ENCODE peak calls at places on chromosomes 1 and 21, in four cellular contexts. One of them, this sample, is unnamed.

GRCh38 chr21:45421071-45421845 is 16.3 kb downstream of the COL18A1 start:
- DNase-seq in fibroblast of lung: no peak
- DNase-seq in adipocyte: no peak
- DNase-seq in neural progenitor cell: no peak
- DNase-seq in this sample: no peak

GRCh38 chr1:182795563-182796228 is 6.1 kb downstream of the NPL start:
- DNase-seq in fibroblast of lung: no peak
- DNase-seq in adipocyte: no peak
- DNase-seq in neural progenitor cell: no peak
- DNase-seq in this sample: no peak

GRCh38 chr1:31936278-31936965 is 1.7 kb downstream of the PTP4A2 start:
- DNase-seq in fibroblast of lung: peak; percentile 43
- DNase-seq in adipocyte: peak; percentile 52
- DNase-seq in neural progenitor cell: no peak
- DNase-seq in this sample: no peak

GRCh38 chr1:160104520-160104885 is 6.1 kb upstream of the IGSF8 start:
- DNase-seq in fibroblast of lung: no peak
- DNase-seq in adipocyte: no peak
- DNase-seq in neural progenitor cell: no peak
- DNase-seq in this sample: no peak

GRCh38 chr21:16752109-16752508 is 760.7 kb upstream of the CXADR start:
- DNase-seq in fibroblast of lung: no peak
- DNase-seq in adipocyte: no peak
- DNase-seq in neural progenitor cell: no peak
- DNase-seq in this sample: no peak

GRCh38 chr1:63664742-63665141 is 71.5 kb downstream of the PGM1 start:
- DNase-seq in fibroblast of lung: no peak
- DNase-seq in adipocyte: no peak
- DNase-seq in neural progenitor cell: no peak
- DNase-seq in this sample: no peak

GRCh38 chr1:67441183-67441582 is 11.0 kb upstream of the SERBP1 start:
- DNase-seq in fibroblast of lung: peak; percentile 73
- DNase-seq in adipocyte: peak; percentile 81
- DNase-seq in neural progenitor cell: no peak
- DNase-seq in this sample: peak; percentile 33

GRCh38 chr1:165284471-165284870 is 72.0 kb downstream of the LMX1A start:
- DNase-seq in fibroblast of lung: no peak
- DNase-seq in adipocyte: no peak
- DNase-seq in neural progenitor cell: no peak
- DNase-seq in this sample: no peak

GRCh38 chr1:54069792-54070548 is 16.6 kb downstream of the TCEANC2 start:
- DNase-seq in fibroblast of lung: peak; percentile 74
- DNase-seq in adipocyte: peak; percentile 81
- DNase-seq in neural progenitor cell: peak; percentile 30
- DNase-seq in this sample: peak; percentile 32

GRCh38 chr1:110040548-110040947 is 6.1 kb downstream of the STRIP1 start:
- DNase-seq in fibroblast of lung: no peak
- DNase-seq in adipocyte: no peak
- DNase-seq in neural progenitor cell: no peak
- DNase-seq in this sample: no peak

GRCh38 chr1:53328009-53328489 is at the start of gene LRP8:
- DNase-seq in fibroblast of lung: peak; percentile 54
- DNase-seq in adipocyte: peak; percentile 92
- DNase-seq in neural progenitor cell: peak; percentile 91
- DNase-seq in this sample: no peak

GRCh38 chr1:147811751-147812150 is 51.3 kb upstream of the GJA5 start:
- DNase-seq in fibroblast of lung: no peak
- DNase-seq in adipocyte: no peak
- DNase-seq in neural progenitor cell: no peak
- DNase-seq in this sample: no peak

GRCh38 chr21:34930971-34931370 is 118.1 kb downstream of the RUNX1 start:
- DNase-seq in fibroblast of lung: no peak
- DNase-seq in adipocyte: peak; percentile 45
- DNase-seq in neural progenitor cell: no peak
- DNase-seq in this sample: no peak

GRCh38 chr1:234533034-234533571 is 54.1 kb upstream of the TARBP1 start:
- DNase-seq in fibroblast of lung: peak; percentile 98
- DNase-seq in adipocyte: peak; percentile 78
- DNase-seq in neural progenitor cell: no peak
- DNase-seq in this sample: peak; percentile 98
- H3K4me3 ChIP-seq in fibroblast of lung: no peak overlapping the region
- H3K4me3 ChIP-seq in adipocyte: peak overlapping the region; percentile 46
- H3K4me3 ChIP-seq in neural progenitor cell: no peak overlapping the region
- H3K4me3 ChIP-seq in this sample: no peak overlapping the region

GRCh38 chr1:156153362-156153761 is at the start of gene SEMA4A:
- DNase-seq in fibroblast of lung: no peak
- DNase-seq in adipocyte: no peak
- DNase-seq in neural progenitor cell: no peak
- DNase-seq in this sample: no peak

GRCh38 chr1:156151093-156151688 is 2.2 kb upstream of the SEMA4A start:
- DNase-seq in fibroblast of lung: peak; percentile 60
- DNase-seq in adipocyte: peak; percentile 58
- DNase-seq in neural progenitor cell: no peak
- DNase-seq in this sample: no peak

GRCh38 chr1:156152628-156153027 is 757 bp upstream of the SEMA4A start:
- DNase-seq in fibroblast of lung: no peak
- DNase-seq in adipocyte: no peak
- DNase-seq in neural progenitor cell: no peak
- DNase-seq in this sample: no peak

GRCh38 chr1:156155760-156156495 is 2.5 kb downstream of the SEMA4A start:
- DNase-seq in fibroblast of lung: no peak
- DNase-seq in adipocyte: no peak
- DNase-seq in neural progenitor cell: no peak
- DNase-seq in this sample: no peak

GRCh38 chr1:156154317-156154749 is 948 bp downstream of the SEMA4A start:
- DNase-seq in fibroblast of lung: no peak
- DNase-seq in adipocyte: no peak
- DNase-seq in neural progenitor cell: no peak
- DNase-seq in this sample: no peak
- H3K4me3 ChIP-seq in fibroblast of lung: no peak overlapping the region
- H3K4me3 ChIP-seq in adipocyte: no peak overlapping the region
- H3K4me3 ChIP-seq in neural progenitor cell: no peak overlapping the region
- H3K4me3 ChIP-seq in this sample: no peak overlapping the region

DNA sequence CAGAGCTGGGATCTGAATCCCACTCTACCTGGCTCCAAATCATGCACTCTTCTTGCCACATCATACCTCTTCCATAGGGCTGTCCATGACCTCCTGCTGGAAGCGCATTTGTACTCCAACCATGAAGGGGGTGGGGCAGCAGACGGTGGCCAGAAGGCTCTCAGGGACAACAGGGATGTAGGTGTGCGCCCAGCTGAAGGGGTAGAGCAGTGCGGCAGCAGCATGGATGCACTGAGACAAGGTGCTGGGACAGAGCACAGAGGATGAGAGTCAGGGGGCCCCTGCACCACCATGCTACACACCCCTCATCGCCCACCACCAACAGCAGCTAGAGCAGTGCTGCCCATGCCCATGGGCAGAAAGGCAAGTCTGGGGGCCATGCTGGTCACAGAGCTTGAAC is 8.4 kb downstream of the DENND2D start:
- DNase-seq in fibroblast of lung: no peak
- DNase-seq in adipocyte: no peak
- DNase-seq in neural progenitor cell: no peak
- DNase-seq in this sample: no peak
- H3K4me3 ChIP-seq in fibroblast of lung: no peak overlapping the region
- H3K4me3 ChIP-seq in adipocyte: peak overlapping the region; percentile 45
- H3K4me3 ChIP-seq in neural progenitor cell: no peak overlapping the region
- H3K4me3 ChIP-seq in this sample: no peak overlapping the region

DNA sequence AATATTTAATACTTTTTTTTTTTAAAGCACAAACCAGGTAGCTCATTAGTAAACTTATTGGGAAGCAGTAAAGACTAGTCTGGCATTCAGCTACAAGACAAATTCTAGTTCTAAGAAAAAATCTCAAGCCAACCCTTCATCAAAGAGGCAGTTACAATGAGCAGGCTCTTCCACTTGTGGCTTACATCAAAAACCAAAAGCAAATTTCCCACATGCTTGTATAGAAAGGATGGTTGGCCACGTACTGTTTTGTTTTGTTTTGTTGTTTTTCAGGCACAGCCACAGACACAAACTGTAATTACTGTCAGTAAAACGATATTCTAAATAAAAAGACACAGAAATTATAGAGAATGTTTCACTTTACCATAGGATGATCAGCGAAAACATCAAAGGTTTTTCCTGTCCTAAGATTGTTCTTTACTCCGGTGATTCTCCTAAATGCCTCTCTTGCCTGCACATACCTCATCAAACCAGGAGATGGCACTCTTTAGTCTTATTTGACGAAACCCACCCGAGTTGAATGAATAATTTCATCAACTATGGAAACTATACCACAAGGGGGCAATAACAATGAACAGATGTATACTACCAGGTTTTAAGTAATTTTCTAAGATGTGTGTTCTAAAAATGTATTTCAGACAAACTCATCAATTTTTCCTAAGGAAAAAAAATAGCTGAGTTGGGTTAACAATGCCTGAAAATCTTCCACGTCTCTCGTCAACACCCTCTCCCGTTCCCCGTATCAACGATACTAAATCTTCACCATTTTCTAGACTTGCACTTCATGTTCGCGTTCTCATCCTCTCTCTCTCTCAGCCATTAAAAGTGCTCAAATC is 26.9 kb downstream of the RPL5 start:
- DNase-seq in fibroblast of lung: peak; percentile 91
- DNase-seq in adipocyte: peak; percentile 97
- DNase-seq in neural progenitor cell: peak; percentile 85
- DNase-seq in this sample: peak; percentile 38
- H3K4me3 ChIP-seq in fibroblast of lung: no peak overlapping the region
- H3K4me3 ChIP-seq in adipocyte: peak overlapping the region; percentile 33
- H3K4me3 ChIP-seq in neural progenitor cell: no peak overlapping the region
- H3K4me3 ChIP-seq in this sample: no peak overlapping the region

GRCh38 chr1:200034821-200035396 is 7.4 kb downstream of the NR5A2 start:
- DNase-seq in fibroblast of lung: peak; percentile 48
- DNase-seq in adipocyte: peak; percentile 60
- DNase-seq in neural progenitor cell: peak; percentile 80
- DNase-seq in this sample: peak; percentile 4

GRCh38 chr1:200036616-200037270 is 9.2 kb downstream of the NR5A2 start:
- DNase-seq in fibroblast of lung: no peak
- DNase-seq in adipocyte: no peak
- DNase-seq in neural progenitor cell: peak; percentile 45
- DNase-seq in this sample: no peak

GRCh38 chr1:200034262-200034557 is 6.7 kb downstream of the NR5A2 start:
- DNase-seq in fibroblast of lung: no peak
- DNase-seq in adipocyte: no peak
- DNase-seq in neural progenitor cell: peak; percentile 28
- DNase-seq in this sample: no peak

GRCh38 chr1:200035956-200036615 is 8.6 kb downstream of the NR5A2 start:
- DNase-seq in fibroblast of lung: no peak
- DNase-seq in adipocyte: no peak
- DNase-seq in neural progenitor cell: peak; percentile 7
- DNase-seq in this sample: no peak

GRCh38 chr1:200035397-200035955 is 8.0 kb downstream of the NR5A2 start:
- DNase-seq in fibroblast of lung: no peak
- DNase-seq in adipocyte: peak; percentile 25
- DNase-seq in neural progenitor cell: peak; percentile 55
- DNase-seq in this sample: no peak
- H3K4me3 ChIP-seq in fibroblast of lung: peak overlapping the region; percentile 55
- H3K4me3 ChIP-seq in adipocyte: peak overlapping the region; percentile 62
- H3K4me3 ChIP-seq in neural progenitor cell: peak overlapping the region; percentile 32
- H3K4me3 ChIP-seq in this sample: no peak overlapping the region

DNA sequence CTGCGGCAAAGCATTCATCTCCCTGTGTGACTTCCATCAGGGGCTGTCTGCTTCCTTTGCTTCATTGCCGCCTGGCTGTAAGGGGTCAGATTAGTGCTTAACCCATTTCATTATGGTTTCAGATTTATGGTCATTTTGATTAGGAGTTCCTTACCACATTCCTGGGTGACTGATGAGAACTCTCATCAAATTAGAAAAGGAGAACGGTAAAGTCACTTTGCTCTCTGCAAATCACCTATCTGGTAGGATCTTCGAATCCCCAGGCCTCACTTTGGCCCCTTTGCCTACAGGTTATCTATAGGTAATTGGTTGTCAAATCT is 12.1 kb upstream of the RCSD1 start:
- DNase-seq in fibroblast of lung: no peak
- DNase-seq in adipocyte: no peak
- DNase-seq in neural progenitor cell: no peak
- DNase-seq in this sample: no peak
- H3K4me3 ChIP-seq in fibroblast of lung: no peak overlapping the region
- H3K4me3 ChIP-seq in adipocyte: no peak overlapping the region
- H3K4me3 ChIP-seq in neural progenitor cell: no peak overlapping the region
- H3K4me3 ChIP-seq in this sample: no peak overlapping the region

GRCh38 chr1:202613571-202613970 is 96.7 kb downstream of the SYT2 start:
- DNase-seq in fibroblast of lung: no peak
- DNase-seq in adipocyte: no peak
- DNase-seq in neural progenitor cell: no peak
- DNase-seq in this sample: no peak

GRCh38 chr1:202619528-202619927 is 90.7 kb downstream of the SYT2 start:
- DNase-seq in fibroblast of lung: no peak
- DNase-seq in adipocyte: no peak
- DNase-seq in neural progenitor cell: no peak
- DNase-seq in this sample: no peak

GRCh38 chr1:202616355-202616910 is 93.8 kb downstream of the SYT2 start:
- DNase-seq in fibroblast of lung: no peak
- DNase-seq in adipocyte: no peak
- DNase-seq in neural progenitor cell: no peak
- DNase-seq in this sample: no peak

GRCh38 chr1:202618387-202619022 is 91.7 kb downstream of the SYT2 start:
- DNase-seq in fibroblast of lung: peak; percentile 44
- DNase-seq in adipocyte: peak; percentile 46
- DNase-seq in neural progenitor cell: no peak
- DNase-seq in this sample: peak; percentile 26

DNA sequence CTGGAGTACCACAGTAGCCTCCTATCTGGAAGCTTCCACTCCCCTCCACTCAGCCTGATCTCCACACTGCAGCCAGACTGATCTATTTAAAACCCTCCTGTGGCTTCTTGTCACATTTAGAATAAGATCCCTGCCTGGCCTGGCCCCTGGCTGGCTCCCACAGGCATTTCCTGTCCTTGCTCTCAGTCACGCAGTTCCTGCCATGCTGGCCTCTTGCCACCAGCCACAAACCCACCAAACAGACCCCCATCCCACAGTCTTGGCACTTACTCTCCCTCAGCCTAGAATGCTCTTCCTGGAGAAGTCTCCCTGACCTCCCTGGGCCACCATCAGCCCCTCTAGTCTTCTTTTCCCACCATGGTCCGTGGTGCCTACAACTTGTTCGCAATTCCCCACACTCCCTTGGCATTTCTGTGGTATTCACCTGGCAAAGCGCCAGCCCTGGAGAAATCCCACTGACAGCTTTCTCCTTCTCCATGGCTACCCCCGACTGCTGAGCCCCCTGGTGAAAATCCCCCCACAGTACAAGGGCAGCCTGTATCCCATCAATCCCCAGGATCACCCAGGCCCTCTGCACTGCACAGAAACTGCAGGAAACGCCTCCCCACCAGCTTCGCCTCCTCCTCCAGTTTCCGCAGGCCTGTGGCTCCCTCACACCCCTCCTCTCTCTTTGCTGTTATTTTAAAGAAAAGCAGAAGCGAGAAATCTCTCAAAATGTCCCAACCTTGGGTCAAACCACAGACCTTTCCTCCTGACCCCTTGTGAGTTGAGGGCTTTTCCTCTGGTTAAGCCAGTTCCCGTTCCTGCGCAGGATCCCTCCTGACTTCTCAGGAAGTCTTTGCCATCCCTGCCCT is 94.5 kb downstream of the SYT2 start:
- DNase-seq in fibroblast of lung: peak; percentile 28
- DNase-seq in adipocyte: peak; percentile 32
- DNase-seq in neural progenitor cell: no peak
- DNase-seq in this sample: no peak
- H3K4me3 ChIP-seq in fibroblast of lung: no peak overlapping the region
- H3K4me3 ChIP-seq in adipocyte: no peak overlapping the region
- H3K4me3 ChIP-seq in neural progenitor cell: no peak overlapping the region
- H3K4me3 ChIP-seq in this sample: no peak overlapping the region

This sample was measured in skeletal muscle cell.